ENCODE peak calls at places on chromosomes 1 and 21, in four cellular contexts. W is K562, O is SK-N-SH, I is GM12892. V is an unnamed sample.

GRCh38 chr1:12173631-12174121 is 6.9 kb downstream of the TNFRSF1B start:
- DNase-seq in I (no peak), W (peak), O (no peak), V (no peak)

GRCh38 chr1:95301614-95302013 is 67.6 kb downstream of the RWDD3 start:
- DNase-seq in I (no peak), W (no peak), O (no peak), V (no peak)

GRCh38 chr1:53141487-53142055 is 867 bp downstream of the SLC1A7 start:
- DNase-seq in W (no peak), O (no peak), I (no peak), V (no peak)

GRCh38 chr1:192477630-192478029 is 97.9 kb upstream of the RGS1 start:
- DNase-seq in W (no peak), O (peak), I (no peak), V (no peak)

GRCh38 chr1:165899461-165899941 is 72.1 kb downstream of the UCK2 start:
- DNase-seq in W (no peak), O (no peak), I (no peak), V (no peak)

GRCh38 chr1:43446388-43446740 is 7.4 kb downstream of the HYI start:
- DNase-seq in W (no peak), O (no peak), I (no peak), V (no peak)

GRCh38 chr1:213552045-213552444 is 435.7 kb upstream of the PROX1 start:
- DNase-seq in W (no peak), I (no peak), O (no peak), V (no peak)

GRCh38 chr1:185598326-185598725 is 135.9 kb upstream of the HMCN1 start:
- DNase-seq in O (no peak), I (no peak), W (no peak), V (no peak)

GRCh38 chr1:179077396-179077795 is 4.5 kb upstream of the TOR3A start:
- DNase-seq in O (no peak), I (no peak), W (no peak), V (no peak)

GRCh38 chr1:114010433-114011184 is 31.3 kb downstream of the OLFML3 start:
- DNase-seq in I (no peak), O (no peak), W (no peak), V (no peak)

GRCh38 chr1:228875741-228876140 is 140.5 kb downstream of the RHOU start:
- DNase-seq in I (no peak), O (no peak), W (no peak), V (no peak)

GRCh38 chr1:154497026-154497806 is 4.8 kb upstream of the TDRD10 start:
- DNase-seq in O (peak), I (no peak), W (peak), V (no peak)

GRCh38 chr21:45899317-45900033 is 82.1 kb upstream of the COL6A1 start:
- DNase-seq in O (no peak), W (no peak), I (no peak), V (no peak)

GRCh38 chr21:38810826-38811164 is 5.1 kb downstream of the ETS2 start:
- DNase-seq in I (no peak), O (no peak), W (no peak), V (no peak)

GRCh38 chr1:66270122-66270812 is 263.7 kb upstream of the SGIP1 start:
- DNase-seq in W (no peak), O (no peak), I (no peak), V (no peak)

GRCh38 chr21:15904389-15904788 is 174.6 kb downstream of the USP25 start:
- DNase-seq in O (no peak), I (no peak), W (no peak), V (no peak)

GRCh38 chr1:65068202-65069011 is 79.6 kb upstream of the AK4 start:
- DNase-seq in W (no peak), I (no peak), O (peak), V (peak)

GRCh38 chr1:201376107-201376463 is 1.4 kb downstream of the TNNT2 start:
- DNase-seq in W (no peak), I (no peak), O (no peak), V (no peak)

GRCh38 chr1:77227383-77227782 is 8.2 kb upstream of the PIGK start:
- DNase-seq in W (no peak), O (no peak), I (no peak), V (no peak)

GRCh38 chr1:46021046-46021822 is 111.2 kb downstream of the PIK3R3 start:
- DNase-seq in O (no peak), W (no peak), I (no peak), V (no peak)

GRCh38 chr1:19456915-19457554 is 28.3 kb downstream of the CAPZB start:
- DNase-seq in W (no peak), I (no peak), O (no peak), V (no peak)

GRCh38 chr21:43717967-43718871 is 710 bp upstream of the PDXK start:
- DNase-seq in I (no peak), O (peak), W (no peak), V (no peak)

GRCh38 chr1:200364121-200364759 is 45.6 kb downstream of the ZNF281 start:
- DNase-seq in O (no peak), I (no peak), W (peak), V (no peak)

GRCh38 chr1:106937104-106937503 is 119.4 kb upstream of the PRMT6 start:
- DNase-seq in I (no peak), O (no peak), W (no peak), V (no peak)

GRCh38 chr1:112579801-112580510 is 39.0 kb downstream of the ST7L start:
- DNase-seq in I (no peak), W (no peak), O (no peak), V (no peak)

GRCh38 chr1:205658943-205659581 is 21.2 kb downstream of the SLC45A3 start:
- DNase-seq in W (peak), I (peak), O (peak), V (peak)

GRCh38 chr1:62912028-62912638 is 128.2 kb downstream of the ATG4C start:
- DNase-seq in I (no peak), W (peak), O (peak), V (no peak)

GRCh38 chr1:167450843-167451242 is 67.5 kb downstream of the CD247 start:
- DNase-seq in W (no peak), O (no peak), I (no peak), V (no peak)

GRCh38 chr1:153347856-153348255 is 785 bp downstream of the PGLYRP4 start:
- DNase-seq in W (no peak), O (no peak), I (no peak), V (no peak)

GRCh38 chr1:11070876-11071275 is 11.1 kb upstream of the SRM start:
- DNase-seq in W (no peak), O (no peak), I (no peak), V (no peak)

GRCh38 chr1:101769520-101769919 is 227.2 kb downstream of the OLFM3 start:
- DNase-seq in O (peak), W (no peak), I (no peak), V (no peak)
- TF ChIP-seq TAF1 in O (no peak), W (no peak), I (no peak), V (no peak)

GRCh38 chr1:162666006-162666645 is 33.9 kb downstream of the DDR2 start:
- DNase-seq in I (no peak), O (no peak), W (no peak), V (no peak)
- TF ChIP-seq TAF1 in I (no peak), O (no peak), W (no peak), V (no peak)

GRCh38 chr1:35284852-35285251 is 16.3 kb downstream of the ZMYM4 start:
- DNase-seq in I (no peak), W (no peak), O (no peak), V (no peak)

GRCh38 chr1:35287807-35288640 is 19.5 kb downstream of the ZMYM4 start:
- DNase-seq in O (no peak), W (no peak), I (no peak), V (no peak)

GRCh38 chr1:35290452-35290851 is 21.9 kb downstream of the ZMYM4 start:
- DNase-seq in W (no peak), O (no peak), I (no peak), V (no peak)

DNA sequence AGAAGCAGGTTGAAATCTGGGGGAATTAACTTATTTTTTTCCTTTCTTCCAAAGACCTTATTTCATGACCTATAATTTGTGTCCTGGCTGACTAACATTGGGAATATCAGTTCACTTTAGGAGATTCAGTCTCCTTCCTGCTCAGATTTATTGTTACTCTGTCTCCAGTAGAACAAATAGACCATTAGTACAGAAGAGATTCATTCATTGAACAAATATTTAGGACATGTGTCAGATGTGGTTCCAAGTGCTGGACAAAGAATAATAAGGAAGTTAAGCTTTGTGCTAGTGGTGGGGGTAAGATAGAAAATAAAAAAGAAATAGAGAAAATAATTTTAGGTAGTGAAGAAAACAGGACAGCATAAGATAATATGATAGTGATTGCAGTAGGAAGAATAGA is 20.3 kb downstream of the ZMYM4 start:
- DNase-seq in W (no peak), I (no peak), O (no peak), V (no peak)
- TF ChIP-seq TAF1 in W (no peak), I (no peak), O (no peak), V (no peak)

GRCh38 chr1:175338447-175339135 is 146.0 kb upstream of the KIAA0040 start:
- DNase-seq in O (peak), I (peak), W (peak), V (peak)
- TF ChIP-seq TAF1 in O (no peak), I (no peak), W (no peak), V (no peak)

GRCh38 chr1:159790237-159790917 is 9.6 kb downstream of the DUSP23 start:
- DNase-seq in O (peak), W (peak), I (no peak), V (no peak)
- TF ChIP-seq TAF1 in O (no peak), W (no peak), I (no peak), V (no peak)

GRCh38 chr1:86753700-86754099 is 49.3 kb downstream of the SH3GLB1 start:
- DNase-seq in O (peak), I (no peak), W (no peak), V (no peak)
- TF ChIP-seq TAF1 in O (no peak), I (no peak), W (no peak), V (no peak)